ENCODE peak calls at places on chromosomes 2 and 18, in nine cellular contexts. One of them, this sample, is unnamed.
A peak's percentile ranks its signal among the peaks of the same experiment; 100 is the strongest.

GRCh38 chr2:203873921-203874631 is 6.5 kb downstream of the CTLA4 start:
- DNase-seq in body of pancreas: peak; percentile 41
- DNase-seq in kidney glomerular epithelial cell: no peak
- DNase-seq in activated CD4-positive, alpha-beta T cell treated with anti-CD3 and anti-CD28 coated beads, Interleukin-2, amount 10 ng/mL, durations not matched to agents 7 days and 5 days: peak; percentile 39
- DNase-seq in heart right ventricle: no peak
- DNase-seq in trophoblast cell: no peak
- DNase-seq in SHP77: no peak
- DNase-seq in SW 1271: no peak
- DNase-seq in activated naive CD8-positive, alpha-beta T cell treated with anti-CD3 and anti-CD28 coated beads, Interleukin-2, amount 50 U/mL, for 24 hours: no peak
- DNase-seq in this sample: no peak

GRCh38 chr2:168348076-168348475 is 100.7 kb upstream of the STK39 start:
- DNase-seq in heart right ventricle: peak; percentile 11
- DNase-seq in body of pancreas: no peak
- DNase-seq in activated naive CD8-positive, alpha-beta T cell treated with anti-CD3 and anti-CD28 coated beads, Interleukin-2, amount 50 U/mL, for 24 hours: no peak
- DNase-seq in trophoblast cell: peak; percentile 45
- DNase-seq in activated CD4-positive, alpha-beta T cell treated with anti-CD3 and anti-CD28 coated beads, Interleukin-2, amount 10 ng/mL, durations not matched to agents 7 days and 5 days: no peak
- DNase-seq in kidney glomerular epithelial cell: no peak
- DNase-seq in SW 1271: peak; percentile 26
- DNase-seq in SHP77: peak; percentile 38
- DNase-seq in this sample: peak; percentile 22

GRCh38 chr2:144414324-144414845 is 105.5 kb downstream of the ZEB2 start:
- DNase-seq in kidney glomerular epithelial cell: no peak
- DNase-seq in SHP77: no peak
- DNase-seq in body of pancreas: no peak
- DNase-seq in SW 1271: no peak
- DNase-seq in trophoblast cell: peak; percentile 67
- DNase-seq in activated CD4-positive, alpha-beta T cell treated with anti-CD3 and anti-CD28 coated beads, Interleukin-2, amount 10 ng/mL, durations not matched to agents 7 days and 5 days: no peak
- DNase-seq in activated naive CD8-positive, alpha-beta T cell treated with anti-CD3 and anti-CD28 coated beads, Interleukin-2, amount 50 U/mL, for 24 hours: peak; percentile 13
- DNase-seq in heart right ventricle: no peak
- DNase-seq in this sample: no peak

GRCh38 chr2:160574472-160575140 is 81.0 kb upstream of the RBMS1 start:
- DNase-seq in SHP77: no peak
- DNase-seq in activated CD4-positive, alpha-beta T cell treated with anti-CD3 and anti-CD28 coated beads, Interleukin-2, amount 10 ng/mL, durations not matched to agents 7 days and 5 days: no peak
- DNase-seq in kidney glomerular epithelial cell: peak; percentile 71
- DNase-seq in body of pancreas: no peak
- DNase-seq in trophoblast cell: peak; percentile 62
- DNase-seq in SW 1271: no peak
- DNase-seq in heart right ventricle: no peak
- DNase-seq in activated naive CD8-positive, alpha-beta T cell treated with anti-CD3 and anti-CD28 coated beads, Interleukin-2, amount 50 U/mL, for 24 hours: no peak
- DNase-seq in this sample: no peak

GRCh38 chr18:79695269-79695668 is 15.7 kb downstream of the CTDP1 start:
- DNase-seq in kidney glomerular epithelial cell: no peak
- DNase-seq in heart right ventricle: no peak
- DNase-seq in SHP77: no peak
- DNase-seq in body of pancreas: no peak
- DNase-seq in activated naive CD8-positive, alpha-beta T cell treated with anti-CD3 and anti-CD28 coated beads, Interleukin-2, amount 50 U/mL, for 24 hours: no peak
- DNase-seq in activated CD4-positive, alpha-beta T cell treated with anti-CD3 and anti-CD28 coated beads, Interleukin-2, amount 10 ng/mL, durations not matched to agents 7 days and 5 days: no peak
- DNase-seq in SW 1271: no peak
- DNase-seq in trophoblast cell: no peak
- DNase-seq in this sample: no peak

GRCh38 chr18:14976736-14977430 is 228.9 kb downstream of the ANKRD30B start:
- DNase-seq in body of pancreas: no peak
- DNase-seq in heart right ventricle: no peak
- DNase-seq in activated naive CD8-positive, alpha-beta T cell treated with anti-CD3 and anti-CD28 coated beads, Interleukin-2, amount 50 U/mL, for 24 hours: no peak
- DNase-seq in SHP77: no peak
- DNase-seq in activated CD4-positive, alpha-beta T cell treated with anti-CD3 and anti-CD28 coated beads, Interleukin-2, amount 10 ng/mL, durations not matched to agents 7 days and 5 days: no peak
- DNase-seq in kidney glomerular epithelial cell: peak; percentile 72
- DNase-seq in SW 1271: no peak
- DNase-seq in trophoblast cell: peak; percentile 24
- DNase-seq in this sample: no peak

GRCh38 chr2:217402622-217403383 is 542.9 kb upstream of the TNP1 start:
- DNase-seq in SW 1271: no peak
- DNase-seq in SHP77: peak; percentile 26
- DNase-seq in trophoblast cell: no peak
- DNase-seq in kidney glomerular epithelial cell: no peak
- DNase-seq in activated CD4-positive, alpha-beta T cell treated with anti-CD3 and anti-CD28 coated beads, Interleukin-2, amount 10 ng/mL, durations not matched to agents 7 days and 5 days: no peak
- DNase-seq in heart right ventricle: no peak
- DNase-seq in body of pancreas: no peak
- DNase-seq in activated naive CD8-positive, alpha-beta T cell treated with anti-CD3 and anti-CD28 coated beads, Interleukin-2, amount 50 U/mL, for 24 hours: no peak
- DNase-seq in this sample: peak; percentile 62

GRCh38 chr2:135709992-135710391 is 31.7 kb upstream of the UBXN4 start:
- DNase-seq in activated naive CD8-positive, alpha-beta T cell treated with anti-CD3 and anti-CD28 coated beads, Interleukin-2, amount 50 U/mL, for 24 hours: peak; percentile 76
- DNase-seq in body of pancreas: peak; percentile 73
- DNase-seq in heart right ventricle: peak; percentile 26
- DNase-seq in trophoblast cell: peak; percentile 79
- DNase-seq in kidney glomerular epithelial cell: no peak
- DNase-seq in SW 1271: no peak
- DNase-seq in activated CD4-positive, alpha-beta T cell treated with anti-CD3 and anti-CD28 coated beads, Interleukin-2, amount 10 ng/mL, durations not matched to agents 7 days and 5 days: peak; percentile 77
- DNase-seq in SHP77: peak; percentile 5
- DNase-seq in this sample: peak; percentile 43

GRCh38 chr2:128591022-128591840 is 272.6 kb upstream of the HS6ST1 start:
- DNase-seq in SHP77: no peak
- DNase-seq in body of pancreas: no peak
- DNase-seq in trophoblast cell: no peak
- DNase-seq in activated naive CD8-positive, alpha-beta T cell treated with anti-CD3 and anti-CD28 coated beads, Interleukin-2, amount 50 U/mL, for 24 hours: no peak
- DNase-seq in kidney glomerular epithelial cell: no peak
- DNase-seq in SW 1271: no peak
- DNase-seq in activated CD4-positive, alpha-beta T cell treated with anti-CD3 and anti-CD28 coated beads, Interleukin-2, amount 10 ng/mL, durations not matched to agents 7 days and 5 days: no peak
- DNase-seq in heart right ventricle: no peak
- DNase-seq in this sample: no peak

GRCh38 chr2:234333168-234334130 is 163.4 kb downstream of the ARL4C start:
- DNase-seq in heart right ventricle: no peak
- DNase-seq in activated CD4-positive, alpha-beta T cell treated with anti-CD3 and anti-CD28 coated beads, Interleukin-2, amount 10 ng/mL, durations not matched to agents 7 days and 5 days: no peak
- DNase-seq in kidney glomerular epithelial cell: no peak
- DNase-seq in trophoblast cell: no peak
- DNase-seq in SW 1271: no peak
- DNase-seq in SHP77: no peak
- DNase-seq in activated naive CD8-positive, alpha-beta T cell treated with anti-CD3 and anti-CD28 coated beads, Interleukin-2, amount 50 U/mL, for 24 hours: no peak
- DNase-seq in body of pancreas: no peak
- DNase-seq in this sample: no peak

GRCh38 chr2:64359892-64360657 is 93.9 kb upstream of the LGALSL start:
- DNase-seq in heart right ventricle: peak; percentile 63
- DNase-seq in activated CD4-positive, alpha-beta T cell treated with anti-CD3 and anti-CD28 coated beads, Interleukin-2, amount 10 ng/mL, durations not matched to agents 7 days and 5 days: peak; percentile 23
- DNase-seq in SW 1271: no peak
- DNase-seq in activated naive CD8-positive, alpha-beta T cell treated with anti-CD3 and anti-CD28 coated beads, Interleukin-2, amount 50 U/mL, for 24 hours: peak; percentile 65
- DNase-seq in kidney glomerular epithelial cell: no peak
- DNase-seq in trophoblast cell: peak; percentile 92
- DNase-seq in body of pancreas: peak; percentile 91
- DNase-seq in SHP77: no peak
- DNase-seq in this sample: no peak

GRCh38 chr2:37349376-37349775 is 4.9 kb downstream of the QPCT start:
- DNase-seq in heart right ventricle: no peak
- DNase-seq in activated naive CD8-positive, alpha-beta T cell treated with anti-CD3 and anti-CD28 coated beads, Interleukin-2, amount 50 U/mL, for 24 hours: no peak
- DNase-seq in body of pancreas: no peak
- DNase-seq in activated CD4-positive, alpha-beta T cell treated with anti-CD3 and anti-CD28 coated beads, Interleukin-2, amount 10 ng/mL, durations not matched to agents 7 days and 5 days: no peak
- DNase-seq in SHP77: peak; percentile 22
- DNase-seq in trophoblast cell: peak; percentile 58
- DNase-seq in kidney glomerular epithelial cell: no peak
- DNase-seq in SW 1271: no peak
- DNase-seq in this sample: peak; percentile 92

GRCh38 chr2:219308142-219309093 is 783 bp downstream of the PTPRN start:
- DNase-seq in heart right ventricle: peak; percentile 57
- DNase-seq in kidney glomerular epithelial cell: peak; percentile 42
- DNase-seq in SHP77: peak; percentile 64
- DNase-seq in activated CD4-positive, alpha-beta T cell treated with anti-CD3 and anti-CD28 coated beads, Interleukin-2, amount 10 ng/mL, durations not matched to agents 7 days and 5 days: peak; percentile 77
- DNase-seq in activated naive CD8-positive, alpha-beta T cell treated with anti-CD3 and anti-CD28 coated beads, Interleukin-2, amount 50 U/mL, for 24 hours: peak; percentile 81
- DNase-seq in trophoblast cell: peak; percentile 86
- DNase-seq in SW 1271: no peak
- DNase-seq in body of pancreas: peak; percentile 69
- DNase-seq in this sample: peak; percentile 68

GRCh38 chr18:64276736-64277135 is 127.8 kb upstream of the LINC00305 start:
- DNase-seq in heart right ventricle: peak; percentile 38
- DNase-seq in SW 1271: no peak
- DNase-seq in SHP77: no peak
- DNase-seq in trophoblast cell: no peak
- DNase-seq in kidney glomerular epithelial cell: no peak
- DNase-seq in activated naive CD8-positive, alpha-beta T cell treated with anti-CD3 and anti-CD28 coated beads, Interleukin-2, amount 50 U/mL, for 24 hours: no peak
- DNase-seq in body of pancreas: no peak
- DNase-seq in activated CD4-positive, alpha-beta T cell treated with anti-CD3 and anti-CD28 coated beads, Interleukin-2, amount 10 ng/mL, durations not matched to agents 7 days and 5 days: no peak
- DNase-seq in this sample: no peak

GRCh38 chr2:179981085-179981484 is 26.0 kb downstream of the CWC22 start:
- DNase-seq in trophoblast cell: no peak
- DNase-seq in SHP77: no peak
- DNase-seq in heart right ventricle: no peak
- DNase-seq in SW 1271: no peak
- DNase-seq in kidney glomerular epithelial cell: peak; percentile 28
- DNase-seq in activated naive CD8-positive, alpha-beta T cell treated with anti-CD3 and anti-CD28 coated beads, Interleukin-2, amount 50 U/mL, for 24 hours: no peak
- DNase-seq in body of pancreas: no peak
- DNase-seq in activated CD4-positive, alpha-beta T cell treated with anti-CD3 and anti-CD28 coated beads, Interleukin-2, amount 10 ng/mL, durations not matched to agents 7 days and 5 days: no peak
- DNase-seq in this sample: no peak

This sample was measured in NCI-H510A treated with DMSO at 0.1 percent for 48 hours.